ENCODE peak calls at places on chromosome 22, in six cellular contexts. One of them, this sample, is unnamed.

GRCh38 chr22:43442386-43443060 is 30.7 kb downstream of the MPPED1 start:
- DNase-seq in HuH-7.5: no peak
- DNase-seq in psoas muscle: no peak
- DNase-seq in activated CD8-positive, alpha-beta memory T cell treated with anti-CD3 and anti-CD28 coated beads, Interleukin-2, amount 50 U/mL, for 48 hours: no peak
- DNase-seq in mesenchymal stem cell: no peak
- DNase-seq in EL: no peak
- DNase-seq in this sample: no peak

GRCh38 chr22:29037340-29037932 is 24.2 kb downstream of the C22orf31 start:
- DNase-seq in HuH-7.5: no peak
- DNase-seq in psoas muscle: no peak
- DNase-seq in activated CD8-positive, alpha-beta memory T cell treated with anti-CD3 and anti-CD28 coated beads, Interleukin-2, amount 50 U/mL, for 48 hours: no peak
- DNase-seq in mesenchymal stem cell: no peak
- DNase-seq in EL: no peak
- DNase-seq in this sample: no peak

GRCh38 chr22:32206774-32207758 is 2.2 kb upstream of the RFPL2 start:
- DNase-seq in HuH-7.5: peak; percentile 34
- DNase-seq in psoas muscle: no peak
- DNase-seq in activated CD8-positive, alpha-beta memory T cell treated with anti-CD3 and anti-CD28 coated beads, Interleukin-2, amount 50 U/mL, for 48 hours: peak; percentile 62
- DNase-seq in mesenchymal stem cell: peak; percentile 5
- DNase-seq in EL: peak; percentile 9
- DNase-seq in this sample: no peak

GRCh38 chr22:20571531-20572007 is 64.2 kb downstream of the MED15 start:
- DNase-seq in HuH-7.5: peak; percentile 53
- DNase-seq in psoas muscle: peak; percentile 64
- DNase-seq in activated CD8-positive, alpha-beta memory T cell treated with anti-CD3 and anti-CD28 coated beads, Interleukin-2, amount 50 U/mL, for 48 hours: peak; percentile 91
- DNase-seq in mesenchymal stem cell: peak; percentile 38
- DNase-seq in EL: no peak
- DNase-seq in this sample: no peak

GRCh38 chr22:50398698-50399648 is 55.8 kb downstream of the PPP6R2 start:
- DNase-seq in HuH-7.5: no peak
- DNase-seq in psoas muscle: no peak
- DNase-seq in activated CD8-positive, alpha-beta memory T cell treated with anti-CD3 and anti-CD28 coated beads, Interleukin-2, amount 50 U/mL, for 48 hours: no peak
- DNase-seq in mesenchymal stem cell: peak; percentile 29
- DNase-seq in EL: no peak
- DNase-seq in this sample: no peak

GRCh38 chr22:46202897-46203589 is 47.0 kb downstream of the CDPF1 start:
- DNase-seq in HuH-7.5: no peak
- DNase-seq in psoas muscle: no peak
- DNase-seq in activated CD8-positive, alpha-beta memory T cell treated with anti-CD3 and anti-CD28 coated beads, Interleukin-2, amount 50 U/mL, for 48 hours: no peak
- DNase-seq in mesenchymal stem cell: no peak
- DNase-seq in EL: no peak
- DNase-seq in this sample: no peak

GRCh38 chr22:38214248-38215056 is 12.7 kb downstream of the MAFF start:
- DNase-seq in HuH-7.5: no peak
- DNase-seq in psoas muscle: peak; percentile 72
- DNase-seq in activated CD8-positive, alpha-beta memory T cell treated with anti-CD3 and anti-CD28 coated beads, Interleukin-2, amount 50 U/mL, for 48 hours: peak; percentile 80
- DNase-seq in mesenchymal stem cell: peak; percentile 61
- DNase-seq in EL: no peak
- DNase-seq in this sample: no peak

GRCh38 chr22:32122899-32123298 is 36.2 kb downstream of the C22orf42 start:
- DNase-seq in HuH-7.5: no peak
- DNase-seq in psoas muscle: no peak
- DNase-seq in activated CD8-positive, alpha-beta memory T cell treated with anti-CD3 and anti-CD28 coated beads, Interleukin-2, amount 50 U/mL, for 48 hours: no peak
- DNase-seq in mesenchymal stem cell: no peak
- DNase-seq in EL: no peak
- DNase-seq in this sample: no peak

GRCh38 chr22:29478326-29479276 is 1.4 kb upstream of the NEFH start:
- DNase-seq in HuH-7.5: peak; percentile 80
- DNase-seq in psoas muscle: no peak
- DNase-seq in activated CD8-positive, alpha-beta memory T cell treated with anti-CD3 and anti-CD28 coated beads, Interleukin-2, amount 50 U/mL, for 48 hours: no peak
- DNase-seq in mesenchymal stem cell: peak; percentile 23
- DNase-seq in EL: no peak
- DNase-seq in this sample: no peak

GRCh38 chr22:19974233-19974861 is 32.7 kb upstream of the TXNRD2 start:
- DNase-seq in HuH-7.5: peak; percentile 64
- DNase-seq in psoas muscle: no peak
- DNase-seq in activated CD8-positive, alpha-beta memory T cell treated with anti-CD3 and anti-CD28 coated beads, Interleukin-2, amount 50 U/mL, for 48 hours: no peak
- DNase-seq in mesenchymal stem cell: peak; percentile 59
- DNase-seq in EL: peak; percentile 48
- DNase-seq in this sample: no peak

GRCh38 chr22:25334091-25334490 is 114.7 kb downstream of the CRYBB2 start:
- DNase-seq in HuH-7.5: no peak
- DNase-seq in psoas muscle: peak; percentile 41
- DNase-seq in activated CD8-positive, alpha-beta memory T cell treated with anti-CD3 and anti-CD28 coated beads, Interleukin-2, amount 50 U/mL, for 48 hours: peak; percentile 88
- DNase-seq in mesenchymal stem cell: no peak
- DNase-seq in EL: peak; percentile 35
- DNase-seq in this sample: no peak

GRCh38 chr22:41929158-41929896 is 2.7 kb upstream of the TNFRSF13C start:
- DNase-seq in HuH-7.5: no peak
- DNase-seq in psoas muscle: no peak
- DNase-seq in activated CD8-positive, alpha-beta memory T cell treated with anti-CD3 and anti-CD28 coated beads, Interleukin-2, amount 50 U/mL, for 48 hours: no peak
- DNase-seq in mesenchymal stem cell: no peak
- DNase-seq in EL: no peak
- DNase-seq in this sample: no peak

GRCh38 chr22:36320553-36320952 is 67.2 kb downstream of the MYH9 start:
- DNase-seq in HuH-7.5: no peak
- DNase-seq in psoas muscle: no peak
- DNase-seq in activated CD8-positive, alpha-beta memory T cell treated with anti-CD3 and anti-CD28 coated beads, Interleukin-2, amount 50 U/mL, for 48 hours: no peak
- DNase-seq in mesenchymal stem cell: no peak
- DNase-seq in EL: no peak
- DNase-seq in this sample: no peak